ENCODE peak calls at places on chromosomes 4 and X, in eight cellular contexts. Q, S, G, I, K, V, R and J are unnamed samples. For H3K4me1, the result is how much of the 10 kb centered on the place peaks cover.

GRCh38 chrX:8981742-8982141 is 52.2 kb downstream of the FAM9B start:
- DNase-seq in Q (no peak), S (no peak), G (no peak), I (no peak), K (no peak), V (no peak), R (no peak), J (no peak)

GRCh38 chr4:100299019-100299418 is 108.8 kb upstream of the DDIT4L start:
- DNase-seq in Q (peak), S (no peak), G (no peak), I (peak), K (peak), V (peak), R (no peak), J (peak)

GRCh38 chr4:133969202-133969873 is 232.3 kb downstream of the PABPC4L start:
- DNase-seq in Q (peak), S (no peak), G (peak), I (no peak), K (no peak), V (peak), R (no peak), J (peak)

GRCh38 chr4:40316333-40316781 is 18.8 kb upstream of the CHRNA9 start:
- DNase-seq in Q (peak), S (no peak), G (peak), I (no peak), K (peak), V (peak), R (no peak), J (peak)

GRCh38 chrX:18890724-18891560 is 93.0 kb downstream of the PHKA2 start:
- DNase-seq in Q (no peak), S (peak), G (no peak), I (no peak), K (no peak), V (no peak), R (no peak), J (no peak)

GRCh38 chr4:111773858-111774257 is 371.4 kb upstream of the FAM241A start:
- DNase-seq in Q (peak), S (no peak), G (peak), I (no peak), K (no peak), V (peak), R (no peak), J (peak)

GRCh38 chr4:71604785-71605184 is 179.1 kb downstream of the GC start:
- DNase-seq in Q (peak), S (no peak), G (no peak), I (no peak), K (no peak), V (no peak), R (no peak), J (no peak)

GRCh38 chr4:182880387-182881356 is 36.5 kb downstream of the DCTD start:
- DNase-seq in Q (no peak), S (peak), G (no peak), I (peak), K (peak), V (peak), R (no peak), J (no peak)

GRCh38 chrX:40074080-40074958 is 23.4 kb downstream of the BCOR start:
- DNase-seq in Q (no peak), S (peak), G (no peak), I (no peak), K (no peak), V (no peak), R (peak), J (no peak)

GRCh38 chr4:130080872-130081451 is 985.0 kb downstream of the C4orf33 start:
- DNase-seq in Q (no peak), S (no peak), G (no peak), I (no peak), K (no peak), V (peak), R (no peak), J (peak)

GRCh38 chr4:104677122-104677521 is 182.4 kb upstream of the CXXC4 start:
- DNase-seq in Q (no peak), S (no peak), G (no peak), I (no peak), K (no peak), V (peak), R (no peak), J (peak)

GRCh38 chr4:56927196-56927595 is 19.5 kb downstream of the REST start:
- DNase-seq in Q (no peak), S (no peak), G (no peak), I (no peak), K (no peak), V (no peak), R (no peak), J (no peak)

GRCh38 chrX:153874366-153875125 is 11.4 kb downstream of the L1CAM start:
- DNase-seq in Q (no peak), S (peak), G (no peak), I (no peak), K (no peak), V (no peak), R (no peak), J (no peak)

GRCh38 chr4:110245567-110245966 is 47.2 kb upstream of the ELOVL6 start:
- DNase-seq in Q (no peak), S (no peak), G (peak), I (no peak), K (peak), V (no peak), R (no peak), J (peak)

GRCh38 chr4:42519803-42520417 is 122.6 kb downstream of the SHISA3 start:
- DNase-seq in Q (peak), S (no peak), G (peak), I (no peak), K (peak), V (peak), R (no peak), J (peak)

GRCh38 chr4:185504098-185505047 is 30.9 kb downstream of the PDLIM3 start:
- DNase-seq in Q (peak), S (no peak), G (no peak), I (peak), K (peak), V (no peak), R (peak), J (no peak)

GRCh38 chrX:133783273-133783672 is 202.1 kb downstream of the GPC3 start:
- DNase-seq in Q (no peak), S (no peak), G (no peak), I (no peak), K (no peak), V (no peak), R (no peak), J (no peak)

GRCh38 chr4:5884804-5885203 is 8.1 kb downstream of the CRMP1 start:
- DNase-seq in Q (no peak), S (no peak), G (no peak), I (no peak), K (no peak), V (no peak), R (no peak), J (no peak)

GRCh38 chr4:73589887-73590801 is 30.1 kb downstream of the RASSF6 start:
- DNase-seq in Q (peak), S (no peak), G (no peak), I (no peak), K (no peak), V (peak), R (no peak), J (no peak)

GRCh38 chrX:78514852-78515251 is 144.3 kb downstream of the RTL3 start:
- DNase-seq in Q (no peak), S (no peak), G (no peak), I (no peak), K (peak), V (peak), R (no peak), J (peak)

GRCh38 chrX:46704767-46705386 is 54.0 kb downstream of the SLC9A7 start:
- DNase-seq in Q (peak), S (no peak), G (no peak), I (no peak), K (no peak), V (no peak), R (no peak), J (peak)

GRCh38 chr4:26124753-26125236 is 196.0 kb upstream of the RBPJ start:
- DNase-seq in Q (peak), S (no peak), G (no peak), I (no peak), K (peak), V (peak), R (no peak), J (no peak)

GRCh38 chrX:19070555-19070994 is 51.7 kb downstream of the ADGRG2 start:
- DNase-seq in Q (no peak), S (no peak), G (no peak), I (no peak), K (no peak), V (no peak), R (no peak), J (no peak)

GRCh38 chr4:40933272-40934053 is 183.7 kb downstream of the NSUN7 start:
- DNase-seq in Q (no peak), S (no peak), G (no peak), I (no peak), K (no peak), V (no peak), R (no peak), J (no peak)

GRCh38 chr4:89245459-89245858 is 62.1 kb downstream of the GPRIN3 start:
- DNase-seq in Q (peak), S (no peak), G (no peak), I (no peak), K (no peak), V (peak), R (no peak), J (no peak)

GRCh38 chr4:67635331-67635730 is 65.6 kb downstream of the UBA6 start:
- DNase-seq in Q (no peak), S (no peak), G (no peak), I (no peak), K (no peak), V (no peak), R (no peak), J (no peak)

GRCh38 chr4:101304916-101305315 is 42.4 kb downstream of the PPP3CA start:
- DNase-seq in Q (peak), S (no peak), G (no peak), I (no peak), K (peak), V (no peak), R (no peak), J (no peak)

GRCh38 chr4:41146716-41147506 is 67.4 kb downstream of the APBB2 start:
- DNase-seq in Q (peak), S (no peak), G (no peak), I (peak), K (no peak), V (peak), R (peak), J (no peak)

GRCh38 chr4:184747034-184747830 is 13.3 kb upstream of the CENPU start:
- DNase-seq in Q (no peak), S (no peak), G (peak), I (no peak), K (no peak), V (peak), R (no peak), J (peak)

GRCh38 chr4:143531368-143531767 is 17.9 kb downstream of the SMARCA5 start:
- DNase-seq in Q (peak), S (no peak), G (no peak), I (no peak), K (peak), V (no peak), R (no peak), J (no peak)

GRCh38 chr4:144575181-144575580 is 70.8 kb upstream of the HHIP start:
- DNase-seq in Q (no peak), S (no peak), G (no peak), I (no peak), K (peak), V (peak), R (no peak), J (no peak)

GRCh38 chr4:113080050-113080449 is 30.6 kb downstream of the ANK2 start:
- DNase-seq in Q (peak), S (no peak), G (no peak), I (no peak), K (no peak), V (peak), R (no peak), J (no peak)

GRCh38 chr4:61666248-61666647 is 466.1 kb downstream of the ADGRL3 start:
- DNase-seq in Q (no peak), S (no peak), G (no peak), I (no peak), K (no peak), V (no peak), R (no peak), J (no peak)

GRCh38 chr4:7658297-7659204 is 223.8 kb upstream of the PSAPL1 start:
- DNase-seq in Q (peak), S (peak), G (peak), I (no peak), K (no peak), V (no peak), R (no peak), J (no peak)
- H3K4me1 ChIP-seq in Q (under half), S (under half), G (under half), I (under half), K (under half), V (under half), R (under half), J (under half)

DNA sequence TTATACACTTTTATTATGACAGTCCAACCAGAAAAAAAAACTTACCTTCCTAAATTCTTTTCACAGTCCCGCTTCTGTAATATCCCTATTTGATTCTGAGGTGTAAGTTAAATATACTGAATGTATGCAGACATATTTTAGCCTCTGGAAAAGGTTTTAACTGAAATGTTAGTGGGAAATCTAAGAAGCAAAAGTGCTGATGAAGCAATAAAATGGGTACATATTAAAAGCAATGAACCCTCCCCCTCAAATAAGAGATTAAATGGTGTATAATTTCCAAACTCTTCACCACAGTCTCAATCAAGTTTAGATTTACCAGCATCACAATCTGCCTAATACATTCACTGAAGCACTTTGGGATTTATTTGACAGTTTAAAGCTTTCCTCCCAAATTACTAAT is 688.3 kb upstream of the DIAPH2 start:
- DNase-seq in Q (no peak), S (no peak), G (no peak), I (no peak), K (no peak), V (no peak), R (no peak), J (no peak)
- H3K4me1 ChIP-seq in Q (under half), S (under half), G (under half), I (under half), K (under half), V (under half), R (under half), J (under half)

DNA sequence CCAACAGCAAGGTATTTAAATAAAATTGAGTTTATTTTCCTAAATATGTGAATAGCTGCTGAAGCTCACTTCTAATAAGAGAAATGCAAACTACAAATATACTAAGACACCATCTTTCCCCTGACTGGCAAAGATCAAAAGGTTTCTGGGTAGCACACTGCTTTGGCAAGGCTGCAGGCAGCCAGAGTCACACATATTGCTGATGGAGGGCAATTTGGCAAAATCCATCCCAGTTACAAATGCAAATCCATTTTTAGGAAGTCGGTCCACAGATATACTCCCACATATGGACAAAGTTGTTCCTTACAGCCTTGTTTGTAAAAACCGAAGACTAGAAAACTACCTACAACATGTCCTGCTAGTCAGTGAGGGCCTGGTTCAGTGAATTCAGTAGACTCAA is 12.4 kb downstream of the USP46 start:
- DNase-seq in Q (no peak), S (no peak), G (no peak), I (no peak), K (no peak), V (no peak), R (no peak), J (no peak)
- H3K4me1 ChIP-seq in Q (under half), S (under half), G (under half), I (under half), K (under half), V (under half), R (under half), J (under half)

GRCh38 chrX:130095249-130095648 is 15.0 kb downstream of the ELF4 start:
- DNase-seq in Q (no peak), S (no peak), G (no peak), I (no peak), K (no peak), V (no peak), R (no peak), J (no peak)

GRCh38 chrX:130094712-130095111 is 15.6 kb downstream of the ELF4 start:
- DNase-seq in Q (no peak), S (no peak), G (no peak), I (no peak), K (no peak), V (no peak), R (no peak), J (no peak)

GRCh38 chrX:130093271-130093670 is 17.0 kb downstream of the ELF4 start:
- DNase-seq in Q (no peak), S (no peak), G (no peak), I (no peak), K (peak), V (no peak), R (no peak), J (no peak)

GRCh38 chrX:130086414-130087207 is 23.7 kb downstream of the ELF4 start:
- DNase-seq in Q (no peak), S (peak), G (no peak), I (no peak), K (no peak), V (no peak), R (no peak), J (no peak)

DNA sequence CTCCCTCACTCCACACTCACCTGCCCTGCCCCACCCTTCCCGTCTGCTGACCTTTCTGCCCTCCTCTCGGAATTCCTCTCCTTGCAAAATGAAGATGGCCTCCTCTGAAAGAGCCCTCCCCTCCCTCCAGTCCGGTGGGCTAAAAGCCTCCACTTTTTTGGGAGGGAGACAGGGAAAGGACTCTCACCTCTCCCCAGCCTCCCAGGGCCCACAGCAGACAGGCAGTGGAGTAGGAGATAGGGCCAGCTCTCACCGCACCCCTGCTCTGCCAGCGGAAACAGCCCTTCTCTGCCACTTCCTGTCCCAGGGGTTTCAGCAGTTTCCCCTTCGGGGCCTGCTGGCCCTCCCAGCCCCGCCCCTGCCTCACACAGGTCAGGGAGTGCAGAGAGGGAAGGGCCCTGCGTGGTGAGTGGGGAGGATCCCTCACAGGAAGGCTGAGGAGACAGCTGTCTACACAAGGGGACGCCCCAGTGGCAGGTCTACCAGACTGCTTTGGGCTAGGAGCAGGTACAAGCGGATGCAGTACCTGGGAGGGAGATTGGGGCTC is 18.2 kb downstream of the ELF4 start:
- DNase-seq in Q (no peak), S (peak), G (peak), I (no peak), K (no peak), V (peak), R (no peak), J (no peak)
- H3K4me1 ChIP-seq in Q (under half), S (under half), G (under half), I (under half), K (under half), V (under half), R (under half), J (under half)

GRCh38 chr4:152098365-152099060 is 337.7 kb upstream of the GATB start:
- DNase-seq in Q (no peak), S (no peak), G (no peak), I (no peak), K (no peak), V (no peak), R (no peak), J (no peak)

GRCh38 chr4:152094851-152095700 is 334.3 kb upstream of the GATB start:
- DNase-seq in Q (peak), S (no peak), G (no peak), I (no peak), K (peak), V (no peak), R (no peak), J (peak)

GRCh38 chr4:152097371-152097770 is 336.6 kb upstream of the GATB start:
- DNase-seq in Q (no peak), S (no peak), G (no peak), I (no peak), K (no peak), V (no peak), R (no peak), J (no peak)

GRCh38 chr4:152099061-152099425 is 338.2 kb upstream of the GATB start:
- DNase-seq in Q (no peak), S (no peak), G (no peak), I (no peak), K (no peak), V (no peak), R (no peak), J (no peak)

GRCh38 chr4:152095701-152096070 is 334.9 kb upstream of the GATB start:
- DNase-seq in Q (peak), S (no peak), G (no peak), I (no peak), K (peak), V (no peak), R (no peak), J (no peak)
- H3K4me1 ChIP-seq in Q (under half), S (under half), G (under half), I (under half), K (under half), V (under half), R (under half), J (under half)

GRCh38 chr4:7128651-7129050 is 60.8 kb upstream of the GRPEL1 start:
- DNase-seq in Q (no peak), S (no peak), G (no peak), I (no peak), K (no peak), V (no peak), R (no peak), J (no peak)
- H3K4me1 ChIP-seq in Q (under half), S (under half), G (under half), I (under half), K (under half), V (under half), R (under half), J (under half)